ENCODE peak calls at places on chromosome 7, in five cellular contexts. F is GM12878, X is HepG2, C is K562, E is upper lobe of left lung. U is an unnamed sample. For H3K36me3, the result is how much of the 10 kb centered on the place peaks cover.

GRCh38 chr7:20229652-20230500 is 12.7 kb upstream of the MACC1 start:
- ATAC-seq in C (peak), E (peak), X (no peak), F (no peak), U (peak)

GRCh38 chr7:92071032-92071431 is 63.2 kb downstream of the CYP51A1 start:
- ATAC-seq in E (no peak), C (peak), F (no peak), X (no peak), U (no peak)

GRCh38 chr7:7321681-7322080 is 139.3 kb downstream of the C1GALT1 start:
- ATAC-seq in E (no peak), X (peak), F (peak), C (peak), U (no peak)

GRCh38 chr7:47225387-47226170 is 356.3 kb downstream of the TNS3 start:
- ATAC-seq in F (peak), X (no peak), E (peak), C (no peak), U (no peak)

GRCh38 chr7:129741743-129742213 is 130.3 kb downstream of the NRF1 start:
- ATAC-seq in F (no peak), E (no peak), C (no peak), X (no peak), U (no peak)

GRCh38 chr7:90267263-90267858 is 22.4 kb downstream of the CFAP69 start:
- ATAC-seq in X (peak), C (no peak), E (peak), F (no peak), U (peak)

GRCh38 chr7:148772297-148773089 is 73.8 kb downstream of the CUL1 start:
- ATAC-seq in X (no peak), E (no peak), C (no peak), F (no peak), U (no peak)

GRCh38 chr7:92655346-92655884 is 65.2 kb upstream of the FAM133B start:
- ATAC-seq in X (no peak), E (no peak), C (no peak), F (no peak), U (no peak)

GRCh38 chr7:107014381-107015023 is 30.0 kb upstream of the PRKAR2B start:
- ATAC-seq in F (no peak), C (no peak), E (no peak), X (no peak), U (no peak)

GRCh38 chr7:132076301-132077049 is 499.8 kb downstream of the PLXNA4 start:
- ATAC-seq in E (no peak), C (no peak), F (no peak), X (no peak), U (no peak)

GRCh38 chr7:74228951-74229900 is 19.4 kb downstream of the LAT2 start:
- ATAC-seq in E (peak), F (peak), X (no peak), C (no peak), U (no peak)

GRCh38 chr7:80145780-80146422 is 11.3 kb downstream of the GNAI1 start:
- ATAC-seq in C (no peak), E (peak), X (no peak), F (no peak), U (no peak)

GRCh38 chr7:72063325-72063724 is 348.8 kb downstream of the CALN1 start:
- ATAC-seq in F (no peak), C (no peak), E (no peak), X (no peak), U (no peak)

GRCh38 chr7:69568266-69568665 is 30.0 kb upstream of the AUTS2 start:
- ATAC-seq in C (no peak), F (no peak), X (no peak), E (no peak), U (no peak)

GRCh38 chr7:143510854-143511592 is 33.4 kb downstream of the TAS2R41 start:
- ATAC-seq in X (no peak), F (no peak), E (peak), C (peak), U (peak)

GRCh38 chr7:914521-915194 is 38.3 kb downstream of the GET4 start:
- ATAC-seq in F (no peak), C (peak), E (no peak), X (no peak), U (no peak)

GRCh38 chr7:101935521-101936141 is 118.2 kb downstream of the CUX1 start:
- ATAC-seq in C (no peak), E (peak), X (no peak), F (no peak), U (peak)

GRCh38 chr7:138961159-138961558 is 20.0 kb downstream of the KIAA1549 start:
- ATAC-seq in E (no peak), C (no peak), F (no peak), X (no peak), U (no peak)

GRCh38 chr7:73985737-73986141 is 42.2 kb upstream of the ELN start:
- ATAC-seq in X (peak), C (peak), F (no peak), E (peak), U (peak)

GRCh38 chr7:108137040-108137439 is 6.9 kb upstream of the LAMB4 start:
- ATAC-seq in C (no peak), E (no peak), F (no peak), X (no peak), U (no peak)

GRCh38 chr7:87310790-87311419 is 34.6 kb upstream of the CROT start:
- ATAC-seq in F (no peak), C (peak), X (peak), E (no peak), U (no peak)

GRCh38 chr7:158747408-158747807 is 42.8 kb upstream of the NCAPG2 start:
- ATAC-seq in E (no peak), X (no peak), C (no peak), F (no peak), U (no peak)

GRCh38 chr7:44486001-44486400 is 4.5 kb downstream of the NUDCD3 start:
- ATAC-seq in X (no peak), F (no peak), C (no peak), E (no peak), U (no peak)

GRCh38 chr7:135993950-135994349 is 16.8 kb upstream of the MTPN start:
- ATAC-seq in C (no peak), X (no peak), F (peak), E (no peak), U (no peak)

GRCh38 chr7:138116156-138116555 is 39.9 kb downstream of the AKR1D1 start:
- ATAC-seq in X (no peak), C (no peak), E (no peak), F (no peak), U (no peak)

GRCh38 chr7:148620749-148621372 is 30.3 kb downstream of the C7orf33 start:
- ATAC-seq in X (peak), E (no peak), F (peak), C (peak), U (peak)

GRCh38 chr7:155758348-155758747 is 53.9 kb downstream of the SHH start:
- ATAC-seq in C (no peak), F (no peak), E (no peak), X (no peak), U (no peak)

GRCh38 chr7:77313086-77313485 is 103.1 kb downstream of the GSAP start:
- ATAC-seq in F (no peak), C (no peak), E (no peak), X (no peak), U (no peak)

DNA sequence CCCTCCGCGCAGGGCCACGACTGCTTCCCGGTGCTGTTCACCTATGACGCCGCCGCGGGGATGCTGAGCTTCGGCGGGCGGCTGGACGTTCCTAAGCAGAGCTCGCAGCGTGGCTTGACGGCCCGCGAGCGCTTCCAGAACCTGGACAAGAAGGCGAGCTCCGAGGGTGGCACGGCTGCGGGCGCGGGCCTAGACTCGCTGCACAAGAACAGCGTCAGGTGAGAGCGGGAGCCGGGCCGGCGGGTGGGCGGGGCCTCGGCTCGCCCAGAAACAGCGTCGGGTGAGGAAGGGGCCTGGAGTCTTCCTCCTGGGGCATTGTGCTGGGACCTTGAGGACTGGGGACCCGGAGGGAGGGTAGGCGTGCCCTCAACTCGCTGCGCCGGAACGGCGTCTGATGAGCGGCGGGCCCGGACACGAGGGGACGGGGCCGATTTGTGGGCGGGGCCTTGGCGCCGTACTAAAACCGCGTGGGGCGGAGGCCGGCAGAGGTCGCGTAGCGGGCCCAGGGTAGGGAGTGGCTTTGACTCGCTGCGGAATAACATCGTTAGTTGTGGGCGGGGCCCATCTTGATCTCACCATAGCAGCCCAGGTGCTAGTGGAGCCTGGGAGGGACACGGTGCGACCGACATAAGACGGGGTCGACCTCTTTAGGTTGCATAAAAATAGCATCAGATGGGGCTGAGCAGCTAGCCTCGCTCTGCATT is 15.6 kb downstream of the PDAP1 start:
- ATAC-seq in E (peak), C (peak), X (no peak), F (peak), U (peak)
- H3K36me3 ChIP-seq in E (under half), C (half or more), X (half or more), F (half or more), U (half or more)

GRCh38 chr7:100098913-100099312 is 2.3 kb downstream of the MCM7 start:
- ATAC-seq in E (no peak), F (no peak), C (no peak), X (no peak), U (no peak)

GRCh38 chr7:100100420-100101015 is 679 bp downstream of the MCM7 start:
- ATAC-seq in F (peak), E (peak), C (peak), X (peak), U (peak)

GRCh38 chr7:100099452-100099851 is 1.7 kb downstream of the MCM7 start:
- ATAC-seq in F (no peak), C (no peak), X (no peak), E (no peak), U (no peak)

GRCh38 chr7:100102950-100103840 is 1.8 kb downstream of the AP4M1 start:
- ATAC-seq in E (no peak), X (no peak), F (no peak), C (no peak), U (no peak)

GRCh38 chr7:100101016-100101862 is at the start of the genes AP4M1 and MCM7:
- ATAC-seq in C (peak), E (peak), X (peak), F (peak), U (peak)
- TF ChIP-seq EP300 in C (peak), E (no peak), X (no peak), F (no peak), U (no peak)

GRCh38 chr7:140479739-140480084 is 407 bp upstream of the MKRN1 start:
- ATAC-seq in F (peak), C (no peak), E (no peak), X (no peak), U (no peak)
- H3K27ac ChIP-seq in F (no peak), C (peak), E (peak), X (peak), U (no peak)

GRCh38 chr7:141752634-141753033 is 11.3 kb upstream of the TAS2R3 start:
- ATAC-seq in C (no peak), F (no peak), E (no peak), X (no peak), U (no peak)

GRCh38 chr7:141744131-141744530 is 6.0 kb downstream of the SSBP1 start:
- ATAC-seq in C (no peak), E (no peak), F (no peak), X (no peak), U (no peak)

DNA sequence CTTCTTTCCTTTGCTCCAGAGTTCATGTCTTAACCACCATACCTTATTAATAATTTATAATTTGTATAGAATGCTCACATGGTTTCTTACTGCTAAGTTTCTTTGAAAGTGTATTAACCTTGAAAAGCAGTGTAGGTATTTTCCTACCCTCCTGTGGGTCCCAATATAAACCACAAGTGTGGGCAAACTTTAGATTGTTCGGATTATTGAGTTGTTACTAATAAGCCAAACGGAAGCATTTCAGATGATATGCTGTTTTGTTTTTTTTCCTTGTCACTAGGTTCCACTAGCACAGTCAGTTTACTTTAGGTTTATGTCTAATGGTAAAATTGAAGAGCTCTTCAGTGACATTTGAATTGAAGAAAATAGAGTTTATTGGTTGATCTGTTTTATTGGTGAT is 10.2 kb downstream of the SSBP1 start:
- ATAC-seq in C (no peak), F (no peak), X (no peak), E (no peak), U (no peak)
- H3K36me3 ChIP-seq in C (half or more), F (under half), X (half or more), E (half or more), U (under half)

GRCh38 chr7:151672706-151673105 is 153.0 kb upstream of the RHEB start:
- ATAC-seq in C (peak), F (no peak), E (no peak), X (no peak), U (no peak)

GRCh38 chr7:151675521-151675920 is 155.8 kb upstream of the RHEB start:
- ATAC-seq in X (no peak), E (no peak), F (no peak), C (no peak), U (no peak)

GRCh38 chr7:151671514-151671913 is 151.8 kb upstream of the RHEB start:
- ATAC-seq in C (no peak), X (no peak), F (no peak), E (no peak), U (no peak)

GRCh38 chr7:151674161-151674920 is 154.6 kb upstream of the RHEB start:
- ATAC-seq in C (no peak), X (no peak), F (no peak), E (no peak), U (no peak)

GRCh38 chr7:151673216-151673615 is 153.5 kb upstream of the RHEB start:
- ATAC-seq in E (no peak), F (no peak), C (peak), X (no peak), U (no peak)
- TF ChIP-seq EP300 in E (no peak), F (no peak), C (no peak), X (no peak), U (no peak)

GRCh38 chr7:36208997-36209813 is 56.2 kb downstream of the EEPD1 start:
- ATAC-seq in X (peak), F (peak), E (no peak), C (peak), U (no peak)
- H3K27ac ChIP-seq in X (no peak), F (no peak), E (no peak), C (no peak), U (peak)

GRCh38 chr7:99389772-99390171 is 15.2 kb downstream of the ARPC1B start:
- ATAC-seq in X (no peak), C (no peak), E (no peak), F (no peak), U (no peak)

GRCh38 chr7:99393363-99394187 is 14.8 kb downstream of the PDAP1 start:
- ATAC-seq in E (peak), F (peak), X (no peak), C (peak), U (peak)

GRCh38 chr7:99394188-99394502 is 14.3 kb downstream of the PDAP1 start:
- ATAC-seq in C (no peak), E (no peak), X (no peak), F (no peak), U (no peak)

GRCh38 chr7:99392046-99392445 is 16.4 kb downstream of the PDAP1 start:
- ATAC-seq in X (no peak), F (no peak), E (no peak), C (no peak), U (no peak)

GRCh38 chr7:99390941-99391602 is 16.5 kb downstream of the ARPC1B start:
- ATAC-seq in X (no peak), C (no peak), F (no peak), E (no peak), U (no peak)
- H3K36me3 ChIP-seq in X (half or more), C (half or more), F (half or more), E (under half), U (under half)

GRCh38 chr7:31466036-31466435 is 47.9 kb upstream of the ITPRID1 start:
- ATAC-seq in E (no peak), F (no peak), C (no peak), X (no peak), U (no peak)
- TF ChIP-seq EP300 in E (no peak), F (no peak), C (no peak), X (no peak), U (no peak)

U was measured in gastroesophageal sphincter.